ENCODE peak calls at places on chromosomes 3 and 15, in eight cellular contexts. One of them, this sample, is unnamed.

GRCh38 chr3:36178018-36178417 is 202.3 kb upstream of the STAC start:
- DNase-seq in AG09309: no peak
- DNase-seq in left ventricle myocardium superior: no peak
- DNase-seq in NCI-H1105 treated with DMSO at 0.1 percent for 48 hours: no peak
- DNase-seq in fibroblast of the aortic adventitia: no peak
- DNase-seq in GM20000: no peak
- DNase-seq in epithelial cell of esophagus: no peak
- DNase-seq in astrocyte of the spinal cord: no peak
- DNase-seq in this sample: no peak

GRCh38 chr15:69666921-69667811 is 214.5 kb downstream of the RPLP1 start:
- DNase-seq in AG09309: no peak
- DNase-seq in left ventricle myocardium superior: no peak
- DNase-seq in NCI-H1105 treated with DMSO at 0.1 percent for 48 hours: no peak
- DNase-seq in fibroblast of the aortic adventitia: no peak
- DNase-seq in GM20000: peak; percentile 61
- DNase-seq in epithelial cell of esophagus: no peak
- DNase-seq in astrocyte of the spinal cord: no peak
- DNase-seq in this sample: no peak

GRCh38 chr3:71062037-71062919 is 521.2 kb downstream of the FOXP1 start:
- DNase-seq in AG09309: no peak
- DNase-seq in left ventricle myocardium superior: no peak
- DNase-seq in NCI-H1105 treated with DMSO at 0.1 percent for 48 hours: no peak
- DNase-seq in fibroblast of the aortic adventitia: peak; percentile 71
- DNase-seq in GM20000: no peak
- DNase-seq in epithelial cell of esophagus: peak; percentile 70
- DNase-seq in astrocyte of the spinal cord: peak; percentile 28
- DNase-seq in this sample: no peak

GRCh38 chr3:45204136-45204535 is 22.0 kb downstream of the TMEM158 start:
- DNase-seq in AG09309: no peak
- DNase-seq in left ventricle myocardium superior: no peak
- DNase-seq in NCI-H1105 treated with DMSO at 0.1 percent for 48 hours: no peak
- DNase-seq in fibroblast of the aortic adventitia: peak; percentile 93
- DNase-seq in GM20000: no peak
- DNase-seq in epithelial cell of esophagus: peak; percentile 76
- DNase-seq in astrocyte of the spinal cord: peak; percentile 51
- DNase-seq in this sample: peak; percentile 88

GRCh38 chr3:264394-265156 is 68.0 kb downstream of the CHL1 start:
- DNase-seq in AG09309: peak; percentile 18
- DNase-seq in left ventricle myocardium superior: no peak
- DNase-seq in NCI-H1105 treated with DMSO at 0.1 percent for 48 hours: no peak
- DNase-seq in fibroblast of the aortic adventitia: peak; percentile 51
- DNase-seq in GM20000: no peak
- DNase-seq in epithelial cell of esophagus: peak; percentile 98
- DNase-seq in astrocyte of the spinal cord: peak; percentile 92
- DNase-seq in this sample: no peak

GRCh38 chr15:89335289-89336041 is 841 bp upstream of the POLG start:
- DNase-seq in AG09309: no peak
- DNase-seq in left ventricle myocardium superior: no peak
- DNase-seq in NCI-H1105 treated with DMSO at 0.1 percent for 48 hours: peak; percentile 78
- DNase-seq in fibroblast of the aortic adventitia: no peak
- DNase-seq in GM20000: no peak
- DNase-seq in epithelial cell of esophagus: no peak
- DNase-seq in astrocyte of the spinal cord: no peak
- DNase-seq in this sample: no peak

GRCh38 chr3:70919661-70920060 is 607.2 kb upstream of the MDFIC2 start:
- DNase-seq in AG09309: no peak
- DNase-seq in left ventricle myocardium superior: no peak
- DNase-seq in NCI-H1105 treated with DMSO at 0.1 percent for 48 hours: no peak
- DNase-seq in fibroblast of the aortic adventitia: peak; percentile 14
- DNase-seq in GM20000: no peak
- DNase-seq in epithelial cell of esophagus: no peak
- DNase-seq in astrocyte of the spinal cord: no peak
- DNase-seq in this sample: no peak

GRCh38 chr15:75835990-75836952 is 7.0 kb upstream of the UBE2Q2 start:
- DNase-seq in AG09309: no peak
- DNase-seq in left ventricle myocardium superior: no peak
- DNase-seq in NCI-H1105 treated with DMSO at 0.1 percent for 48 hours: no peak
- DNase-seq in fibroblast of the aortic adventitia: no peak
- DNase-seq in GM20000: no peak
- DNase-seq in epithelial cell of esophagus: no peak
- DNase-seq in astrocyte of the spinal cord: peak; percentile 12
- DNase-seq in this sample: no peak

GRCh38 chr3:126170073-126170916 is 10.1 kb downstream of the ALDH1L1 start:
- DNase-seq in AG09309: no peak
- DNase-seq in left ventricle myocardium superior: no peak
- DNase-seq in NCI-H1105 treated with DMSO at 0.1 percent for 48 hours: no peak
- DNase-seq in fibroblast of the aortic adventitia: no peak
- DNase-seq in GM20000: no peak
- DNase-seq in epithelial cell of esophagus: peak; percentile 80
- DNase-seq in astrocyte of the spinal cord: no peak
- DNase-seq in this sample: no peak

GRCh38 chr15:94451461-94451860 is 220.1 kb downstream of the MCTP2 start:
- DNase-seq in AG09309: no peak
- DNase-seq in left ventricle myocardium superior: no peak
- DNase-seq in NCI-H1105 treated with DMSO at 0.1 percent for 48 hours: no peak
- DNase-seq in fibroblast of the aortic adventitia: no peak
- DNase-seq in GM20000: no peak
- DNase-seq in epithelial cell of esophagus: peak; percentile 79
- DNase-seq in astrocyte of the spinal cord: no peak
- DNase-seq in this sample: no peak

GRCh38 chr3:16897254-16897926 is 12.6 kb downstream of the PLCL2 start:
- DNase-seq in AG09309: peak; percentile 62
- DNase-seq in left ventricle myocardium superior: no peak
- DNase-seq in NCI-H1105 treated with DMSO at 0.1 percent for 48 hours: peak; percentile 50
- DNase-seq in fibroblast of the aortic adventitia: no peak
- DNase-seq in GM20000: no peak
- DNase-seq in epithelial cell of esophagus: no peak
- DNase-seq in astrocyte of the spinal cord: no peak
- DNase-seq in this sample: peak; percentile 18

GRCh38 chr3:175295248-175296000 is 436.3 kb downstream of the NAALADL2 start:
- DNase-seq in AG09309: peak; percentile 20
- DNase-seq in left ventricle myocardium superior: no peak
- DNase-seq in NCI-H1105 treated with DMSO at 0.1 percent for 48 hours: no peak
- DNase-seq in fibroblast of the aortic adventitia: peak; percentile 39
- DNase-seq in GM20000: no peak
- DNase-seq in epithelial cell of esophagus: no peak
- DNase-seq in astrocyte of the spinal cord: no peak
- DNase-seq in this sample: no peak

GRCh38 chr3:190077646-190078045 is 43.1 kb downstream of the P3H2 start:
- DNase-seq in AG09309: no peak
- DNase-seq in left ventricle myocardium superior: no peak
- DNase-seq in NCI-H1105 treated with DMSO at 0.1 percent for 48 hours: no peak
- DNase-seq in fibroblast of the aortic adventitia: peak; percentile 35
- DNase-seq in GM20000: no peak
- DNase-seq in epithelial cell of esophagus: no peak
- DNase-seq in astrocyte of the spinal cord: no peak
- DNase-seq in this sample: no peak

GRCh38 chr3:195847061-195847950 is 35.6 kb upstream of the MUC4 start:
- DNase-seq in AG09309: no peak
- DNase-seq in left ventricle myocardium superior: no peak
- DNase-seq in NCI-H1105 treated with DMSO at 0.1 percent for 48 hours: no peak
- DNase-seq in fibroblast of the aortic adventitia: peak; percentile 31
- DNase-seq in GM20000: no peak
- DNase-seq in epithelial cell of esophagus: no peak
- DNase-seq in astrocyte of the spinal cord: peak; percentile 18
- DNase-seq in this sample: peak; percentile 89

This sample was measured in A172.